ENCODE peak calls at places on chromosomes 16 and 17, in five cellular contexts. X is omental fat pad, F is cardiac muscle cell, W is esophagus muscularis mucosa, G is stomach. L is an unnamed sample.

GRCh38 chr17:49210158-49211029 is at the start of the genes ABI3 and GNGT2:
- DNase-seq in W (no peak), F (peak), G (peak), X (no peak), L (peak)

GRCh38 chr17:49742256-49742655 is 21.7 kb downstream of the FAM117A start:
- DNase-seq in W (no peak), G (no peak), F (peak), X (no peak), L (peak)

GRCh38 chr17:62725791-62726249 is 82.3 kb downstream of the MARCHF10 start:
- DNase-seq in F (peak), W (no peak), G (no peak), X (no peak), L (no peak)

GRCh38 chr16:84652565-84652964 is 4.3 kb downstream of the KLHL36 start:
- DNase-seq in W (no peak), G (no peak), F (no peak), X (no peak), L (no peak)

GRCh38 chr17:46854515-46854914 is 3.1 kb downstream of the WNT9B start:
- DNase-seq in F (no peak), W (no peak), G (no peak), X (no peak), L (no peak)

GRCh38 chr16:471353-472198 is 46.1 kb downstream of the RAB11FIP3 start:
- DNase-seq in X (no peak), G (no peak), W (no peak), F (no peak), L (no peak)

GRCh38 chr16:31710880-31711279 is 162.7 kb upstream of the ZNF267 start:
- DNase-seq in F (no peak), X (no peak), G (no peak), W (no peak), L (no peak)

GRCh38 chr17:78022425-78022824 is 63.9 kb downstream of the TNRC6C start:
- DNase-seq in X (no peak), W (no peak), G (no peak), F (no peak), L (no peak)

GRCh38 chr17:36850794-36851193 is 86.5 kb upstream of the LHX1 start:
- DNase-seq in G (no peak), W (no peak), X (no peak), F (peak), L (no peak)

GRCh38 chr16:69114346-69114975 is 9.0 kb downstream of the HAS3 start:
- DNase-seq in F (no peak), X (no peak), W (no peak), G (no peak), L (no peak)

GRCh38 chr16:31064882-31065461 is 9.1 kb downstream of the ZNF668 start:
- DNase-seq in F (peak), W (no peak), X (peak), G (no peak), L (no peak)

GRCh38 chr16:74999208-74999682 is 421 bp downstream of the ZNRF1 start:
- DNase-seq in F (peak), G (no peak), W (peak), X (no peak), L (peak)

GRCh38 chr16:491225-491919 is 36.1 kb upstream of the CAPN15 start:
- DNase-seq in G (no peak), X (no peak), F (no peak), W (no peak), L (no peak)

GRCh38 chr17:42411905-42412679 is 11.0 kb downstream of the CAVIN1 start:
- DNase-seq in F (no peak), X (no peak), W (no peak), G (no peak), L (no peak)

GRCh38 chr16:79728923-79729240 is 128.3 kb upstream of the MAF start:
- DNase-seq in G (no peak), X (no peak), F (no peak), W (no peak), L (no peak)

GRCh38 chr16:86150646-86151371 is 251.8 kb downstream of the IRF8 start:
- DNase-seq in W (no peak), F (no peak), X (no peak), G (no peak), L (no peak)

GRCh38 chr16:70399326-70399725 is 39.6 kb downstream of the ST3GAL2 start:
- DNase-seq in G (no peak), W (no peak), X (no peak), F (no peak), L (no peak)

GRCh38 chr16:30659507-30660423 is 1.5 kb downstream of the FBRS start:
- DNase-seq in G (no peak), X (no peak), F (no peak), W (no peak), L (peak)

GRCh38 chr17:17935321-17936271 is 36.6 kb downstream of the TOM1L2 start:
- DNase-seq in G (no peak), F (peak), W (no peak), X (peak), L (no peak)

GRCh38 chr17:17823433-17824118 is 13.2 kb downstream of the SREBF1 start:
- DNase-seq in F (peak), X (peak), W (peak), G (peak), L (peak)

GRCh38 chr17:76688165-76688622 is 22.6 kb downstream of the MXRA7 start:
- DNase-seq in X (no peak), G (no peak), F (no peak), W (no peak), L (no peak)

GRCh38 chr16:86286991-86287640 is 223.2 kb upstream of the FOXF1 start:
- DNase-seq in G (no peak), F (no peak), W (no peak), X (no peak), L (no peak)

GRCh38 chr16:30066882-30067583 is 1.5 kb downstream of the ALDOA start:
- DNase-seq in W (no peak), G (no peak), F (no peak), X (no peak), L (no peak)

GRCh38 chr16:25027781-25028180 is 12.6 kb upstream of the ARHGAP17 start:
- DNase-seq in F (no peak), W (no peak), X (no peak), G (no peak), L (no peak)

GRCh38 chr16:14364386-14365199 is 265.5 kb downstream of the PARN start:
- DNase-seq in F (peak), X (no peak), G (peak), W (no peak), L (no peak)
- TF ChIP-seq CTCF in F (no peak), X (no peak), G (no peak), W (no peak), L (no peak)

DNA sequence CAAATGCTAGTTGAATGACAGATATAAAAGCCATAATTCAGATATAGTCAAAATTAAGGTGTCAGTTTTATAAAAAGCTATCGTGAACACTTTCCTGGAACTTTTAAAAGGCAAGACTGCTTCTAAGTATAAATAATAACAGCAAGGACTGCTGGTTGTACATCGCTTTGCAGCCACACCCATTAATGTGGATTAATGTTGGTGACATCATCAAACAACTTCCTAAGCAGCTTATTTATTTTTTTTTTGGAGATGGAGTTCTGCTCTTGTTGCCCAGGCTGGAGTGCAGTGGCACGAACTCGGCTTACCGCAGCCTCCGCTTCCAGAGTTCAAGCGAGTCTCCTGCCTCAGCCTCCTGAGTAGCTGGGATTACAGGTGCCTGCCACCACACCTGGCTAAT is 4.6 kb downstream of the GNA13 start:
- DNase-seq in G (no peak), X (no peak), W (no peak), F (no peak), L (no peak)
- TF ChIP-seq CTCF in G (no peak), X (no peak), W (no peak), F (no peak), L (no peak)

GRCh38 chr16:12057276-12057675 is 80.7 kb downstream of the SNX29 start:
- DNase-seq in G (no peak), X (no peak), F (peak), W (no peak), L (no peak)
- TF ChIP-seq CTCF in G (no peak), X (no peak), F (no peak), W (no peak), L (no peak)

GRCh38 chr17:7887038-7887481 is 1.5 kb upstream of the CHD3 start:
- DNase-seq in W (no peak), F (no peak), G (no peak), X (no peak), L (no peak)
- TF ChIP-seq CTCF in W (no peak), F (no peak), G (no peak), X (no peak), L (no peak)